ENCODE peak calls at places on chromosomes 4 and X, in seven cellular contexts. One of them, this sample, is unnamed.

GRCh38 chr4:108533245-108533844 is 87.0 kb upstream of the RPL34 start:
- DNase-seq in activated CD4-positive, CD25-positive, alpha-beta regulatory T cell: no peak
- DNase-seq in GM18507: no peak
- DNase-seq in EL: no peak
- DNase-seq in H7: no peak
- DNase-seq in dermis blood vessel endothelial cell: peak; percentile 27
- DNase-seq in left ventricle myocardium superior: no peak
- DNase-seq in this sample: no peak

GRCh38 chr4:87007345-87008181 is 72.8 kb downstream of the AFF1 start:
- DNase-seq in activated CD4-positive, CD25-positive, alpha-beta regulatory T cell: peak; percentile 1
- DNase-seq in GM18507: no peak
- DNase-seq in EL: peak; percentile 56
- DNase-seq in H7: peak; percentile 51
- DNase-seq in dermis blood vessel endothelial cell: peak; percentile 72
- DNase-seq in left ventricle myocardium superior: peak; percentile 72
- DNase-seq in this sample: peak; percentile 35

GRCh38 chr4:3098346-3098745 is 23.9 kb downstream of the HTT start:
- DNase-seq in activated CD4-positive, CD25-positive, alpha-beta regulatory T cell: no peak
- DNase-seq in GM18507: no peak
- DNase-seq in EL: no peak
- DNase-seq in H7: no peak
- DNase-seq in dermis blood vessel endothelial cell: no peak
- DNase-seq in left ventricle myocardium superior: no peak
- DNase-seq in this sample: no peak

GRCh38 chr4:183443609-183444148 is 757 bp upstream of the CDKN2AIP start:
- DNase-seq in activated CD4-positive, CD25-positive, alpha-beta regulatory T cell: peak; percentile 15
- DNase-seq in GM18507: no peak
- DNase-seq in EL: no peak
- DNase-seq in H7: no peak
- DNase-seq in dermis blood vessel endothelial cell: peak; percentile 72
- DNase-seq in left ventricle myocardium superior: no peak
- DNase-seq in this sample: no peak

GRCh38 chr4:28973591-28974350 is 1746.4 kb upstream of the PCDH7 start:
- DNase-seq in activated CD4-positive, CD25-positive, alpha-beta regulatory T cell: no peak
- DNase-seq in GM18507: no peak
- DNase-seq in EL: peak; percentile 67
- DNase-seq in H7: no peak
- DNase-seq in dermis blood vessel endothelial cell: no peak
- DNase-seq in left ventricle myocardium superior: no peak
- DNase-seq in this sample: no peak

GRCh38 chrX:31353095-31353494 is 281.3 kb upstream of the FTHL17 start:
- DNase-seq in activated CD4-positive, CD25-positive, alpha-beta regulatory T cell: no peak
- DNase-seq in GM18507: no peak
- DNase-seq in EL: peak; percentile 84
- DNase-seq in H7: no peak
- DNase-seq in dermis blood vessel endothelial cell: no peak
- DNase-seq in left ventricle myocardium superior: no peak
- DNase-seq in this sample: no peak

GRCh38 chr4:15653864-15654391 is 1.2 kb downstream of the FBXL5 start:
- DNase-seq in activated CD4-positive, CD25-positive, alpha-beta regulatory T cell: no peak
- DNase-seq in GM18507: no peak
- DNase-seq in EL: peak; percentile 68
- DNase-seq in H7: peak; percentile 16
- DNase-seq in dermis blood vessel endothelial cell: peak; percentile 72
- DNase-seq in left ventricle myocardium superior: no peak
- DNase-seq in this sample: no peak

GRCh38 chr4:87036713-87037112 is 101.9 kb downstream of the AFF1 start:
- DNase-seq in activated CD4-positive, CD25-positive, alpha-beta regulatory T cell: no peak
- DNase-seq in GM18507: no peak
- DNase-seq in EL: no peak
- DNase-seq in H7: no peak
- DNase-seq in dermis blood vessel endothelial cell: no peak
- DNase-seq in left ventricle myocardium superior: no peak
- DNase-seq in this sample: no peak

GRCh38 chrX:44828008-44828605 is 15.7 kb upstream of the DUSP21 start:
- DNase-seq in activated CD4-positive, CD25-positive, alpha-beta regulatory T cell: no peak
- DNase-seq in GM18507: no peak
- DNase-seq in EL: peak; percentile 80
- DNase-seq in H7: no peak
- DNase-seq in dermis blood vessel endothelial cell: peak; percentile 40
- DNase-seq in left ventricle myocardium superior: no peak
- DNase-seq in this sample: no peak

GRCh38 chr4:151700566-151701316 is 60.1 kb downstream of the GATB start:
- DNase-seq in activated CD4-positive, CD25-positive, alpha-beta regulatory T cell: no peak
- DNase-seq in GM18507: no peak
- DNase-seq in EL: no peak
- DNase-seq in H7: no peak
- DNase-seq in dermis blood vessel endothelial cell: no peak
- DNase-seq in left ventricle myocardium superior: no peak
- DNase-seq in this sample: no peak

GRCh38 chr4:130361616-130362015 is 1265.7 kb downstream of the C4orf33 start:
- DNase-seq in activated CD4-positive, CD25-positive, alpha-beta regulatory T cell: no peak
- DNase-seq in GM18507: no peak
- DNase-seq in EL: no peak
- DNase-seq in H7: no peak
- DNase-seq in dermis blood vessel endothelial cell: no peak
- DNase-seq in left ventricle myocardium superior: no peak
- DNase-seq in this sample: no peak

This sample was measured in NCI-H524.